ENCODE peak calls at places on chromosomes 4 and X, in four cellular contexts. One of them, this sample, is unnamed.

GRCh38 chr4:83629945-83630684 is 94.2 kb downstream of the GPAT3 start:
- DNase-seq in fibroblast of the conjunctiva: peak; percentile 49
- DNase-seq in COR-L47: no peak
- DNase-seq in MV-4-11: peak; percentile 99
- DNase-seq in this sample: peak; percentile 65

GRCh38 chrX:19064175-19064574 is 58.1 kb downstream of the ADGRG2 start:
- DNase-seq in fibroblast of the conjunctiva: peak; percentile 16
- DNase-seq in COR-L47: no peak
- DNase-seq in MV-4-11: no peak
- DNase-seq in this sample: peak; percentile 67

GRCh38 chr4:663438-664428 is 10.3 kb downstream of the ATP5ME start:
- DNase-seq in COR-L47: peak; percentile 76
- DNase-seq in MV-4-11: no peak
- DNase-seq in fibroblast of the conjunctiva: no peak
- DNase-seq in this sample: no peak

GRCh38 chr4:56844817-56845580 is 23.5 kb upstream of the SPINK2 start:
- DNase-seq in MV-4-11: no peak
- DNase-seq in fibroblast of the conjunctiva: no peak
- DNase-seq in COR-L47: peak; percentile 9
- DNase-seq in this sample: no peak

GRCh38 chr4:153634737-153635353 is 49.2 kb upstream of the TLR2 start:
- DNase-seq in COR-L47: peak; percentile 17
- DNase-seq in fibroblast of the conjunctiva: peak; percentile 24
- DNase-seq in MV-4-11: peak; percentile 17
- DNase-seq in this sample: no peak

GRCh38 chrX:19670321-19670750 is 155.0 kb upstream of the MAP3K15 start:
- DNase-seq in fibroblast of the conjunctiva: peak; percentile 75
- DNase-seq in MV-4-11: no peak
- DNase-seq in COR-L47: no peak
- DNase-seq in this sample: no peak

GRCh38 chr4:184784628-184785257 is 41.0 kb downstream of the ACSL1 start:
- DNase-seq in MV-4-11: no peak
- DNase-seq in fibroblast of the conjunctiva: no peak
- DNase-seq in COR-L47: no peak
- DNase-seq in this sample: no peak

GRCh38 chr4:23904639-23905061 is 14.8 kb upstream of the PPARGC1A start:
- DNase-seq in MV-4-11: no peak
- DNase-seq in fibroblast of the conjunctiva: no peak
- DNase-seq in COR-L47: no peak
- DNase-seq in this sample: no peak

GRCh38 chr4:96593422-96593821 is 753.5 kb downstream of the PDHA2 start:
- DNase-seq in MV-4-11: no peak
- DNase-seq in COR-L47: peak; percentile 78
- DNase-seq in fibroblast of the conjunctiva: no peak
- DNase-seq in this sample: no peak

This sample was measured in skeletal muscle cell.